ENCODE peak calls at places on chromosome 14, in four cellular contexts. One of them, this sample, is unnamed.

GRCh38 chr14:53646925-53647324 is 309.7 kb downstream of the BMP4 start:
- DNase-seq in pancreas: no peak
- DNase-seq in PC-3: no peak
- DNase-seq in fibroblast of pulmonary artery: no peak
- DNase-seq in this sample: no peak

GRCh38 chr14:98512501-98513251 is 759.3 kb downstream of the BCL11B start:
- DNase-seq in pancreas: no peak
- DNase-seq in PC-3: no peak
- DNase-seq in fibroblast of pulmonary artery: no peak
- DNase-seq in this sample: no peak

GRCh38 chr14:90535556-90535930 is 138.7 kb downstream of the CALM1 start:
- DNase-seq in pancreas: no peak
- DNase-seq in fibroblast of pulmonary artery: no peak
- DNase-seq in PC-3: no peak
- DNase-seq in this sample: no peak

GRCh38 chr14:68865542-68865941 is 72.7 kb upstream of the ZFP36L1 start:
- DNase-seq in pancreas: no peak
- DNase-seq in fibroblast of pulmonary artery: no peak
- DNase-seq in PC-3: no peak
- DNase-seq in this sample: no peak

GRCh38 chr14:93880025-93880820 is 46.9 kb upstream of the FAM181A start:
- DNase-seq in PC-3: no peak
- DNase-seq in pancreas: no peak
- DNase-seq in fibroblast of pulmonary artery: no peak
- DNase-seq in this sample: peak; percentile 2

GRCh38 chr14:21258194-21258888 is 10.9 kb downstream of the HNRNPC start:
- DNase-seq in pancreas: no peak
- DNase-seq in fibroblast of pulmonary artery: no peak
- DNase-seq in PC-3: no peak
- DNase-seq in this sample: peak; percentile 37

GRCh38 chr14:74569387-74569786 is 42.6 kb downstream of the LTBP2 start:
- DNase-seq in PC-3: no peak
- DNase-seq in pancreas: no peak
- DNase-seq in fibroblast of pulmonary artery: no peak
- DNase-seq in this sample: peak; percentile 39

GRCh38 chr14:105333020-105333490 is 18.5 kb downstream of the PACS2 start:
- DNase-seq in pancreas: no peak
- DNase-seq in PC-3: no peak
- DNase-seq in fibroblast of pulmonary artery: no peak
- DNase-seq in this sample: no peak

GRCh38 chr14:31263485-31264133 is 56.0 kb upstream of the HECTD1 start:
- DNase-seq in pancreas: no peak
- DNase-seq in PC-3: peak; percentile 97
- DNase-seq in fibroblast of pulmonary artery: peak; percentile 99
- DNase-seq in this sample: peak; percentile 95

GRCh38 chr14:52052289-52052943 is 16.4 kb downstream of the NID2 start:
- DNase-seq in PC-3: no peak
- DNase-seq in fibroblast of pulmonary artery: peak; percentile 93
- DNase-seq in pancreas: no peak
- DNase-seq in this sample: peak; percentile 87

GRCh38 chr14:52052991-52053390 is 15.9 kb downstream of the NID2 start:
- DNase-seq in pancreas: no peak
- DNase-seq in fibroblast of pulmonary artery: peak; percentile 56
- DNase-seq in PC-3: no peak
- DNase-seq in this sample: peak; percentile 55

GRCh38 chr14:52055215-52055614 is 13.6 kb downstream of the NID2 start:
- DNase-seq in PC-3: peak; percentile 46
- DNase-seq in fibroblast of pulmonary artery: no peak
- DNase-seq in pancreas: no peak
- DNase-seq in this sample: no peak

GRCh38 chr14:52051861-52052260 is 17.0 kb downstream of the NID2 start:
- DNase-seq in pancreas: no peak
- DNase-seq in PC-3: no peak
- DNase-seq in fibroblast of pulmonary artery: peak; percentile 60
- DNase-seq in this sample: peak; percentile 68

GRCh38 chr14:52054678-52055077 is 14.2 kb downstream of the NID2 start:
- DNase-seq in PC-3: no peak
- DNase-seq in pancreas: no peak
- DNase-seq in fibroblast of pulmonary artery: no peak
- DNase-seq in this sample: no peak
- H3K4me3 ChIP-seq in PC-3: no peak overlapping the region
- H3K4me3 ChIP-seq in pancreas: no peak overlapping the region
- H3K4me3 ChIP-seq in fibroblast of pulmonary artery: no peak overlapping the region
- H3K4me3 ChIP-seq in this sample: no peak overlapping the region

DNA sequence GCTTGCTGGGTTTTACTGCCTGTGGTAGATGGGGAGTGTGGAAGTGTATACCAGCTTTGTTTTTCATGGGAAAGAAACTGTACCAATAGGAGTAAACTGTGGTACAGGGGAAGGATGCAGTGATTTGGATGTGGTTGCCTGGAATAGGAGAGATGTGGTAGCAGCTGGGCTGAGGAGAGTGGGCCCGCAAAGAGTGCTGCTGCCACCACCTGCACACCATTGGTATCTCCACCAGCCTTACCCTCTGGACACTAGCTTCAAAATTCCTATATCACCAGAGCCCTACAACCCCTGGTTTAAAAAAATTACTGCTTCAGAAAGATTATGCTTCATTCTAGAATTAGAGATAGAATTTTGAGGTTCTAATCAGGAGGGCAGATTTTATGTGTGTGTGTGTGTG is 53.6 kb downstream of the AKAP6 start:
- DNase-seq in fibroblast of pulmonary artery: peak; percentile 41
- DNase-seq in PC-3: peak; percentile 59
- DNase-seq in pancreas: no peak
- DNase-seq in this sample: no peak
- TF ChIP-seq CTCF in fibroblast of pulmonary artery: peak; percentile 51
- TF ChIP-seq CTCF in PC-3: peak; percentile 88
- TF ChIP-seq CTCF in pancreas: no peak
- TF ChIP-seq CTCF in this sample: peak; percentile 42

GRCh38 chr14:19878029-19878642 is 3.2 kb downstream of the OR4K2 start:
- DNase-seq in PC-3: peak; percentile 67
- DNase-seq in pancreas: no peak
- DNase-seq in fibroblast of pulmonary artery: peak; percentile 20
- DNase-seq in this sample: no peak

GRCh38 chr14:19874842-19875241 is at the start of gene OR4K2:
- DNase-seq in fibroblast of pulmonary artery: no peak
- DNase-seq in PC-3: no peak
- DNase-seq in pancreas: no peak
- DNase-seq in this sample: no peak

GRCh38 chr14:19873178-19873577 is 1.8 kb upstream of the OR4K2 start:
- DNase-seq in fibroblast of pulmonary artery: no peak
- DNase-seq in pancreas: no peak
- DNase-seq in PC-3: no peak
- DNase-seq in this sample: no peak
- H3K4me3 ChIP-seq in fibroblast of pulmonary artery: no peak overlapping the region
- H3K4me3 ChIP-seq in pancreas: no peak overlapping the region
- H3K4me3 ChIP-seq in PC-3: no peak overlapping the region
- H3K4me3 ChIP-seq in this sample: no peak overlapping the region

DNA sequence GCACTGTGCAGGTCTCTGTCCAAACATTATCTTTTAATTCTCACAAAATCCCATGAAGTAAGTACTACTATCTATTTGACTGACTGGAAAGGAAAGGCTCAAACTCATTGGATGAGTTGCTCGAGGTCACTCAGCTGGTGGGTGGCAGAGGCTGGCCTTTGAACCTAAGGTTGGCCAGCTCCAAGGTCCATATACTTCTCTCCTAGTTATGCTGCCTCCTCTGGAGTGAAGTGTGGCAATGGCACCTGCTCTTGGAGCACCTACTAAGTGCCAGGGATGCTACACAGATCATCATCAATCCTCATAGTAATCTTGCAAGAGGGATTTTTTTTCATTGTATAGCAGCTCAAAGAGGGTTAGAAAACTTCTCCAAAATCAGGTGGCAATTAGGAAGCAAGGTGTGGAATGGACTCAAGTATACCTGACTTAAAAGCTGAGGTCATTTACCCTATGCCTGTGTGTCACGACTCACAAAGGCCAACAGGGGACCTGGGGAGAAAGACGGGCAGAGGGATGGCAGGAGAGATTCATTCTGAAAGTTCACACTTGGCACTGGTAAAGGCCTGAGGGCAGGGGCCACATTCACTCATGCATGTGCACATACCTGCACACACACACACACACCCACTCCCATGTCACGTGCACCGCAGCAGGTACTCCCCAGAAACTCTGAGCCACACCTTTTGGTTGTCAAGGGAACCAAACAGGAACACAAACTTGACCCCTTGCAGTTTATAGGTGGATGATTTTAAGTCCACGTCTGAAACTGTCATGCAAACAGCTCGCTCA is 146.4 kb downstream of the FOXN3 start:
- DNase-seq in fibroblast of pulmonary artery: no peak
- DNase-seq in pancreas: no peak
- DNase-seq in PC-3: no peak
- DNase-seq in this sample: no peak
- TF ChIP-seq CTCF in fibroblast of pulmonary artery: no peak
- TF ChIP-seq CTCF in pancreas: no peak
- TF ChIP-seq CTCF in PC-3: no peak
- TF ChIP-seq CTCF in this sample: no peak

DNA sequence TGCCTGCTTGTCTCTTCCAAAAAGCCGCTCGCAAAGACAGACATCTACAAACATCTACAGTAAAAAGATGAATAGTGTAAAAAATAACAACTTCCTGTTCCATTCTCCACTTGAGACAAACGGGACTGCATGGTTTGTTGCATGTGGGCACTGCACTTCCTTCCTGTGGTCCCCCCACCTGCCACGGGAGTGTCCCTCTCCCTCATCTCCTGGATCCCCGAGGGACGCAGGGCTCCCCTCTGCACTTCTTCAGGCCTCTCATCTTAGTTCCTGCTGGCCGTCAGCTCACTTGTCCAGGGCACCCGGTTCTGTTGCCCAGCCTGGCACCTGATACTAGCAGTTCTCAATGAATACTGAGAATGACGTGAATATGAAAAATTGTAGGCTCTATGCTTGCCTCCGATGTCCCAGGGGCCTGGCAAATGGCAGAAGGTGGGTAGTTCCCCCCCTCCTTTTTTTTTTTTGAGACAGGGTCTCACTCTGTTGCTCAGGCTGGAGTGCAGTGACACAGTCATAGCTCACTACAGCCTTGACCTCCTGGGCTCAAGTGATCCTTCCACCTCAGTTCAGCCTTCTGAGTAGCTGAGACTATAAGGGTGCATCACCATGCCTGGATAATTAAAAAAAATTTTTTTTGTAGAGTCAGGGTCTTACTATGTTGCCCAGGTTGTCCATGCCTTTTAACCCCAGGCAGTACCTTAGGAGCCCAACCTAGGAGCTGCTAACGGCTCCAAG is 3.5 kb upstream of the KLC1 start:
- DNase-seq in fibroblast of pulmonary artery: no peak
- DNase-seq in PC-3: no peak
- DNase-seq in pancreas: no peak
- DNase-seq in this sample: no peak
- H3K4me3 ChIP-seq in fibroblast of pulmonary artery: no peak overlapping the region
- H3K4me3 ChIP-seq in PC-3: no peak overlapping the region
- H3K4me3 ChIP-seq in pancreas: no peak overlapping the region
- H3K4me3 ChIP-seq in this sample: no peak overlapping the region